ENCODE peak calls at places on chromosomes 3 and 15, in six cellular contexts. One of them, this sample, is unnamed.

GRCh38 chr3:16768956-16769355 is 115.8 kb upstream of the PLCL2 start:
- DNase-seq in body of pancreas: no peak
- DNase-seq in neuronal stem cell: no peak
- DNase-seq in thoracic aorta: no peak
- DNase-seq in WERI-Rb-1: no peak
- DNase-seq in naive thymus-derived CD4-positive, alpha-beta T cell: no peak
- DNase-seq in this sample: no peak

GRCh38 chr15:60052796-60053195 is 48.7 kb downstream of the FOXB1 start:
- DNase-seq in body of pancreas: no peak
- DNase-seq in naive thymus-derived CD4-positive, alpha-beta T cell: no peak
- DNase-seq in neuronal stem cell: no peak
- DNase-seq in thoracic aorta: no peak
- DNase-seq in WERI-Rb-1: no peak
- DNase-seq in this sample: no peak

GRCh38 chr3:127674793-127675189 is 2.0 kb downstream of the ABTB1 start:
- DNase-seq in naive thymus-derived CD4-positive, alpha-beta T cell: no peak
- DNase-seq in WERI-Rb-1: no peak
- DNase-seq in neuronal stem cell: no peak
- DNase-seq in thoracic aorta: no peak
- DNase-seq in body of pancreas: no peak
- DNase-seq in this sample: no peak

GRCh38 chr3:122912772-122913538 is 114.6 kb downstream of the SEMA5B start:
- DNase-seq in neuronal stem cell: no peak
- DNase-seq in body of pancreas: no peak
- DNase-seq in naive thymus-derived CD4-positive, alpha-beta T cell: no peak
- DNase-seq in thoracic aorta: no peak
- DNase-seq in WERI-Rb-1: no peak
- DNase-seq in this sample: no peak

GRCh38 chr3:168476360-168476980 is 380.7 kb upstream of the GOLIM4 start:
- DNase-seq in WERI-Rb-1: no peak
- DNase-seq in body of pancreas: no peak
- DNase-seq in naive thymus-derived CD4-positive, alpha-beta T cell: no peak
- DNase-seq in neuronal stem cell: no peak
- DNase-seq in thoracic aorta: no peak
- DNase-seq in this sample: no peak

GRCh38 chr3:46482632-46483311 is 15.0 kb upstream of the RTP3 start:
- DNase-seq in neuronal stem cell: no peak
- DNase-seq in naive thymus-derived CD4-positive, alpha-beta T cell: no peak
- DNase-seq in thoracic aorta: no peak
- DNase-seq in body of pancreas: no peak
- DNase-seq in WERI-Rb-1: no peak
- DNase-seq in this sample: no peak

GRCh38 chr15:31265090-31265870 is 61.4 kb upstream of the KLF13 start:
- DNase-seq in neuronal stem cell: no peak
- DNase-seq in naive thymus-derived CD4-positive, alpha-beta T cell: peak; percentile 25
- DNase-seq in body of pancreas: peak; percentile 39
- DNase-seq in WERI-Rb-1: no peak
- DNase-seq in thoracic aorta: no peak
- DNase-seq in this sample: no peak

GRCh38 chr3:171116365-171116764 is 89.8 kb upstream of the SLC2A2 start:
- DNase-seq in thoracic aorta: no peak
- DNase-seq in body of pancreas: no peak
- DNase-seq in neuronal stem cell: no peak
- DNase-seq in WERI-Rb-1: no peak
- DNase-seq in naive thymus-derived CD4-positive, alpha-beta T cell: no peak
- DNase-seq in this sample: no peak

GRCh38 chr3:162353414-162353813 is 856.8 kb downstream of the OTOL1 start:
- DNase-seq in naive thymus-derived CD4-positive, alpha-beta T cell: no peak
- DNase-seq in body of pancreas: no peak
- DNase-seq in neuronal stem cell: no peak
- DNase-seq in WERI-Rb-1: no peak
- DNase-seq in thoracic aorta: no peak
- DNase-seq in this sample: no peak

GRCh38 chr15:63501256-63502089 is 2.9 kb upstream of the USP3 start:
- DNase-seq in naive thymus-derived CD4-positive, alpha-beta T cell: peak; percentile 55
- DNase-seq in neuronal stem cell: no peak
- DNase-seq in body of pancreas: peak; percentile 83
- DNase-seq in WERI-Rb-1: no peak
- DNase-seq in thoracic aorta: peak; percentile 79
- DNase-seq in this sample: no peak

GRCh38 chr3:70989174-70989573 is 594.4 kb downstream of the FOXP1 start:
- DNase-seq in thoracic aorta: no peak
- DNase-seq in naive thymus-derived CD4-positive, alpha-beta T cell: no peak
- DNase-seq in neuronal stem cell: no peak
- DNase-seq in WERI-Rb-1: no peak
- DNase-seq in body of pancreas: no peak
- DNase-seq in this sample: no peak

GRCh38 chr15:68010366-68010765 is 43.7 kb upstream of the PIAS1 start:
- DNase-seq in naive thymus-derived CD4-positive, alpha-beta T cell: no peak
- DNase-seq in body of pancreas: no peak
- DNase-seq in WERI-Rb-1: no peak
- DNase-seq in neuronal stem cell: no peak
- DNase-seq in thoracic aorta: no peak
- DNase-seq in this sample: no peak

GRCh38 chr3:112013058-112013783 is 14.5 kb downstream of the TAGLN3 start:
- DNase-seq in neuronal stem cell: peak; percentile 57
- DNase-seq in body of pancreas: peak; percentile 69
- DNase-seq in thoracic aorta: no peak
- DNase-seq in naive thymus-derived CD4-positive, alpha-beta T cell: peak; percentile 51
- DNase-seq in WERI-Rb-1: peak; percentile 74
- DNase-seq in this sample: peak; percentile 81

GRCh38 chr3:176523114-176523513 is 674.2 kb downstream of the TBL1XR1 start:
- DNase-seq in body of pancreas: no peak
- DNase-seq in neuronal stem cell: no peak
- DNase-seq in thoracic aorta: no peak
- DNase-seq in naive thymus-derived CD4-positive, alpha-beta T cell: no peak
- DNase-seq in WERI-Rb-1: no peak
- DNase-seq in this sample: no peak

GRCh38 chr3:124281453-124282316 is 289.8 kb upstream of the ROPN1 start:
- DNase-seq in thoracic aorta: no peak
- DNase-seq in neuronal stem cell: no peak
- DNase-seq in body of pancreas: no peak
- DNase-seq in naive thymus-derived CD4-positive, alpha-beta T cell: no peak
- DNase-seq in WERI-Rb-1: peak; percentile 21
- DNase-seq in this sample: no peak

GRCh38 chr15:77181305-77182074 is 110.6 kb upstream of the TSPAN3 start:
- DNase-seq in thoracic aorta: no peak
- DNase-seq in naive thymus-derived CD4-positive, alpha-beta T cell: no peak
- DNase-seq in WERI-Rb-1: no peak
- DNase-seq in neuronal stem cell: no peak
- DNase-seq in body of pancreas: no peak
- DNase-seq in this sample: no peak

GRCh38 chr3:143298886-143299535 is 179.4 kb downstream of the CHST2 start:
- DNase-seq in body of pancreas: no peak
- DNase-seq in neuronal stem cell: no peak
- DNase-seq in thoracic aorta: no peak
- DNase-seq in naive thymus-derived CD4-positive, alpha-beta T cell: no peak
- DNase-seq in WERI-Rb-1: peak; percentile 73
- DNase-seq in this sample: no peak

GRCh38 chr3:101151286-101151901 is 158.2 kb upstream of the ABI3BP start:
- DNase-seq in WERI-Rb-1: no peak
- DNase-seq in body of pancreas: no peak
- DNase-seq in naive thymus-derived CD4-positive, alpha-beta T cell: no peak
- DNase-seq in neuronal stem cell: no peak
- DNase-seq in thoracic aorta: no peak
- DNase-seq in this sample: no peak

GRCh38 chr3:69864141-69864540 is 124.9 kb downstream of the MITF start:
- DNase-seq in neuronal stem cell: no peak
- DNase-seq in WERI-Rb-1: no peak
- DNase-seq in naive thymus-derived CD4-positive, alpha-beta T cell: no peak
- DNase-seq in body of pancreas: no peak
- DNase-seq in thoracic aorta: no peak
- DNase-seq in this sample: no peak

GRCh38 chr3:64300790-64301423 is 75.6 kb upstream of the PRICKLE2 start:
- DNase-seq in neuronal stem cell: no peak
- DNase-seq in WERI-Rb-1: no peak
- DNase-seq in body of pancreas: no peak
- DNase-seq in naive thymus-derived CD4-positive, alpha-beta T cell: no peak
- DNase-seq in thoracic aorta: no peak
- DNase-seq in this sample: no peak

GRCh38 chr15:55277116-55277564 is 12.5 kb downstream of the RAB27A start:
- DNase-seq in WERI-Rb-1: no peak
- DNase-seq in neuronal stem cell: no peak
- DNase-seq in body of pancreas: no peak
- DNase-seq in thoracic aorta: no peak
- DNase-seq in naive thymus-derived CD4-positive, alpha-beta T cell: peak; percentile 49
- DNase-seq in this sample: peak; percentile 86

GRCh38 chr15:100759698-100760356 is 119.8 kb upstream of the ALDH1A3 start:
- DNase-seq in body of pancreas: no peak
- DNase-seq in naive thymus-derived CD4-positive, alpha-beta T cell: no peak
- DNase-seq in WERI-Rb-1: no peak
- DNase-seq in neuronal stem cell: no peak
- DNase-seq in thoracic aorta: no peak
- DNase-seq in this sample: no peak

GRCh38 chr15:79006071-79006470 is 61.2 kb upstream of the CTSH start:
- DNase-seq in body of pancreas: no peak
- DNase-seq in neuronal stem cell: no peak
- DNase-seq in WERI-Rb-1: no peak
- DNase-seq in naive thymus-derived CD4-positive, alpha-beta T cell: no peak
- DNase-seq in thoracic aorta: no peak
- DNase-seq in this sample: no peak

GRCh38 chr15:79004336-79004735 is 59.5 kb upstream of the CTSH start:
- DNase-seq in body of pancreas: no peak
- DNase-seq in naive thymus-derived CD4-positive, alpha-beta T cell: peak; percentile 40
- DNase-seq in WERI-Rb-1: no peak
- DNase-seq in neuronal stem cell: no peak
- DNase-seq in thoracic aorta: no peak
- DNase-seq in this sample: no peak

GRCh38 chr15:79002631-79003030 is 57.8 kb upstream of the CTSH start:
- DNase-seq in WERI-Rb-1: no peak
- DNase-seq in naive thymus-derived CD4-positive, alpha-beta T cell: no peak
- DNase-seq in body of pancreas: no peak
- DNase-seq in thoracic aorta: no peak
- DNase-seq in neuronal stem cell: no peak
- DNase-seq in this sample: no peak

GRCh38 chr15:79003301-79003700 is 58.5 kb upstream of the CTSH start:
- DNase-seq in naive thymus-derived CD4-positive, alpha-beta T cell: no peak
- DNase-seq in WERI-Rb-1: no peak
- DNase-seq in body of pancreas: no peak
- DNase-seq in neuronal stem cell: no peak
- DNase-seq in thoracic aorta: no peak
- DNase-seq in this sample: no peak

GRCh38 chr15:79003896-79004295 is 59.0 kb upstream of the CTSH start:
- DNase-seq in neuronal stem cell: no peak
- DNase-seq in body of pancreas: no peak
- DNase-seq in naive thymus-derived CD4-positive, alpha-beta T cell: no peak
- DNase-seq in WERI-Rb-1: no peak
- DNase-seq in thoracic aorta: no peak
- DNase-seq in this sample: no peak
- H3K27ac ChIP-seq in neuronal stem cell: no peak overlapping the region
- H3K27ac ChIP-seq in body of pancreas: no peak overlapping the region
- H3K27ac ChIP-seq in naive thymus-derived CD4-positive, alpha-beta T cell: no peak overlapping the region
- H3K27ac ChIP-seq in WERI-Rb-1: no peak overlapping the region
- H3K27ac ChIP-seq in thoracic aorta: no peak overlapping the region
- H3K27ac ChIP-seq in this sample: no peak overlapping the region

DNA sequence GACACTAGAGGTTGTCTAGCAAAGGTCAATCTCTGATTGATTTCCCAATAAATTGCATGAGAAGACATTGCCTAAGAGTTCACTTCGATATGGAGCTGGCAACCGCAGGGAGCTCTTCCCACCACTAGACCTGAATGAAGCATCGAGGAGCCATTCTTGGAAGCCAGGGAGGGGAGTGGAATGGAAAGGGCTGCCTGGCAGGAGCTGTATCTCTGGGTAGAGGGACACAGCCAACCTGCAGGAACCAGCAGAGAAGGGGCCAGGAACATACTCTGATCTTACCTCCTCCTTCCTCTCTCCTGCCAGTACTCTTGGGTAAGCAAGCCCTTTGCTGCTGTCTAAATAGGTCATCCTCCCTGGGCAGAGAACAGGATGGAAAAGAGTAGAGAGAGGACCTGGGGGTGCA is 156.9 kb upstream of the TSC22D2 start:
- DNase-seq in neuronal stem cell: no peak
- DNase-seq in thoracic aorta: no peak
- DNase-seq in WERI-Rb-1: no peak
- DNase-seq in body of pancreas: no peak
- DNase-seq in naive thymus-derived CD4-positive, alpha-beta T cell: no peak
- DNase-seq in this sample: no peak
- H3K27ac ChIP-seq in neuronal stem cell: no peak overlapping the region
- H3K27ac ChIP-seq in thoracic aorta: peak overlapping the region; percentile 83
- H3K27ac ChIP-seq in WERI-Rb-1: no peak overlapping the region
- H3K27ac ChIP-seq in body of pancreas: no peak overlapping the region
- H3K27ac ChIP-seq in naive thymus-derived CD4-positive, alpha-beta T cell: no peak overlapping the region
- H3K27ac ChIP-seq in this sample: no peak overlapping the region

GRCh38 chr3:195910499-195910845 is 2.1 kb upstream of the TNK2 start:
- DNase-seq in neuronal stem cell: no peak
- DNase-seq in body of pancreas: no peak
- DNase-seq in WERI-Rb-1: no peak
- DNase-seq in naive thymus-derived CD4-positive, alpha-beta T cell: no peak
- DNase-seq in thoracic aorta: no peak
- DNase-seq in this sample: no peak
- H3K27ac ChIP-seq in neuronal stem cell: no peak overlapping the region
- H3K27ac ChIP-seq in body of pancreas: no peak overlapping the region
- H3K27ac ChIP-seq in WERI-Rb-1: no peak overlapping the region
- H3K27ac ChIP-seq in naive thymus-derived CD4-positive, alpha-beta T cell: no peak overlapping the region
- H3K27ac ChIP-seq in thoracic aorta: no peak overlapping the region
- H3K27ac ChIP-seq in this sample: no peak overlapping the region

GRCh38 chr3:33093847-33094246 is 3.1 kb downstream of the GLB1 start:
- DNase-seq in naive thymus-derived CD4-positive, alpha-beta T cell: no peak
- DNase-seq in thoracic aorta: no peak
- DNase-seq in neuronal stem cell: no peak
- DNase-seq in WERI-Rb-1: no peak
- DNase-seq in body of pancreas: no peak
- DNase-seq in this sample: no peak

GRCh38 chr3:33099109-33099645 is 2.2 kb upstream of the GLB1 start:
- DNase-seq in WERI-Rb-1: no peak
- DNase-seq in neuronal stem cell: no peak
- DNase-seq in body of pancreas: no peak
- DNase-seq in thoracic aorta: no peak
- DNase-seq in naive thymus-derived CD4-positive, alpha-beta T cell: no peak
- DNase-seq in this sample: no peak

GRCh38 chr3:33092496-33093254 is 4.3 kb downstream of the GLB1 start:
- DNase-seq in WERI-Rb-1: no peak
- DNase-seq in neuronal stem cell: no peak
- DNase-seq in thoracic aorta: no peak
- DNase-seq in naive thymus-derived CD4-positive, alpha-beta T cell: no peak
- DNase-seq in body of pancreas: no peak
- DNase-seq in this sample: no peak

GRCh38 chr3:33099701-33100100 is 2.8 kb upstream of the GLB1 start:
- DNase-seq in body of pancreas: no peak
- DNase-seq in WERI-Rb-1: no peak
- DNase-seq in thoracic aorta: no peak
- DNase-seq in neuronal stem cell: no peak
- DNase-seq in naive thymus-derived CD4-positive, alpha-beta T cell: no peak
- DNase-seq in this sample: no peak

GRCh38 chr3:33096103-33096868 is 660 bp downstream of the GLB1 start:
- DNase-seq in body of pancreas: peak; percentile 51
- DNase-seq in neuronal stem cell: peak; percentile 26
- DNase-seq in WERI-Rb-1: peak; percentile 30
- DNase-seq in thoracic aorta: no peak
- DNase-seq in naive thymus-derived CD4-positive, alpha-beta T cell: peak; percentile 52
- DNase-seq in this sample: peak; percentile 51
- H3K27ac ChIP-seq in body of pancreas: peak overlapping the region; percentile 98
- H3K27ac ChIP-seq in neuronal stem cell: no peak overlapping the region
- H3K27ac ChIP-seq in WERI-Rb-1: peak overlapping the region; percentile 80
- H3K27ac ChIP-seq in thoracic aorta: peak overlapping the region; percentile 93
- H3K27ac ChIP-seq in naive thymus-derived CD4-positive, alpha-beta T cell: peak overlapping the region; percentile 71
- H3K27ac ChIP-seq in this sample: peak overlapping the region; percentile 76